ENCODE peak calls at places on chromosomes 2 and 18, in four cellular contexts. I is NCI-H146, F is GM12865, G is A172. W is an unnamed sample.

GRCh38 chr2:186917866-186918265 is 68.9 kb upstream of the ZSWIM2 start:
- DNase-seq in I (no peak), F (no peak), G (no peak), W (no peak)

GRCh38 chr2:113084249-113085000 is 16.7 kb downstream of the IL1F10 start:
- DNase-seq in I (no peak), F (peak), G (no peak), W (no peak)

GRCh38 chr2:63700276-63700675 is 111.5 kb downstream of the MDH1 start:
- DNase-seq in I (no peak), F (no peak), G (no peak), W (no peak)

GRCh38 chr2:65409045-65409444 is 23.4 kb downstream of the SPRED2 start:
- DNase-seq in I (no peak), F (no peak), G (no peak), W (no peak)

GRCh38 chr18:76264851-76265250 is 230.2 kb downstream of the ZNF516 start:
- DNase-seq in I (no peak), F (no peak), G (no peak), W (no peak)

GRCh38 chr2:65369980-65370379 is 62.4 kb downstream of the SPRED2 start:
- DNase-seq in I (no peak), F (no peak), G (no peak), W (no peak)

GRCh38 chr2:20433946-20434553 is 12.8 kb upstream of the RHOB start:
- DNase-seq in I (no peak), F (no peak), G (no peak), W (no peak)

GRCh38 chr2:76073992-76074604 is 363.4 kb upstream of the GCFC2 start:
- DNase-seq in I (no peak), F (no peak), G (no peak), W (no peak)

GRCh38 chr2:75553961-75554539 is 6.7 kb downstream of the EVA1A start:
- DNase-seq in I (no peak), F (no peak), G (no peak), W (no peak)

GRCh38 chr2:26521054-26521912 is 43.4 kb upstream of the OTOF start:
- DNase-seq in I (peak), F (peak), G (peak), W (peak)

W was measured in kidney.